ENCODE peak calls at places on chromosomes 7 and 10, in seven cellular contexts. One of them, this sample, is unnamed.
A peak's percentile ranks its signal among the peaks of the same experiment; 100 is the strongest.

GRCh38 chr10:132298038-132298935 is 9.5 kb downstream of the STK32C start:
- DNase-seq in uterus: peak; percentile 13
- DNase-seq in PC-3: no peak
- DNase-seq in prostate gland: no peak
- DNase-seq in testis: no peak
- DNase-seq in K562: no peak
- DNase-seq in lung: no peak
- DNase-seq in this sample: no peak

GRCh38 chr7:127250312-127251047 is 2.3 kb downstream of the GRM8 start:
- DNase-seq in testis: no peak
- DNase-seq in prostate gland: no peak
- DNase-seq in PC-3: peak; percentile 13
- DNase-seq in K562: no peak
- DNase-seq in uterus: no peak
- DNase-seq in lung: no peak
- DNase-seq in this sample: no peak

GRCh38 chr7:117065585-117066150 is 112.4 kb downstream of the ST7 start:
- DNase-seq in uterus: no peak
- DNase-seq in PC-3: no peak
- DNase-seq in lung: no peak
- DNase-seq in prostate gland: no peak
- DNase-seq in K562: no peak
- DNase-seq in testis: no peak
- DNase-seq in this sample: no peak

GRCh38 chr7:13988011-13988410 is 1.5 kb downstream of the ETV1 start:
- DNase-seq in PC-3: peak; percentile 9
- DNase-seq in K562: no peak
- DNase-seq in uterus: no peak
- DNase-seq in lung: no peak
- DNase-seq in prostate gland: no peak
- DNase-seq in testis: no peak
- DNase-seq in this sample: no peak

GRCh38 chr7:12007591-12007990 is 175.6 kb upstream of the THSD7A start:
- DNase-seq in lung: no peak
- DNase-seq in testis: no peak
- DNase-seq in prostate gland: no peak
- DNase-seq in uterus: no peak
- DNase-seq in PC-3: no peak
- DNase-seq in K562: no peak
- DNase-seq in this sample: no peak

GRCh38 chr7:17095001-17095574 is 203.4 kb upstream of the AHR start:
- DNase-seq in uterus: no peak
- DNase-seq in testis: no peak
- DNase-seq in PC-3: peak; percentile 97
- DNase-seq in lung: no peak
- DNase-seq in prostate gland: peak; percentile 93
- DNase-seq in K562: no peak
- DNase-seq in this sample: no peak

GRCh38 chr10:63376560-63377304 is 89.0 kb downstream of the JMJD1C start:
- DNase-seq in testis: no peak
- DNase-seq in lung: no peak
- DNase-seq in uterus: no peak
- DNase-seq in PC-3: peak; percentile 90
- DNase-seq in prostate gland: no peak
- DNase-seq in K562: no peak
- DNase-seq in this sample: no peak

GRCh38 chr10:125886914-125887512 is 5.9 kb upstream of the DHX32 start:
- DNase-seq in prostate gland: no peak
- DNase-seq in lung: no peak
- DNase-seq in PC-3: no peak
- DNase-seq in testis: no peak
- DNase-seq in K562: no peak
- DNase-seq in uterus: no peak
- DNase-seq in this sample: no peak

GRCh38 chr10:131264110-131264788 is 47.3 kb downstream of the TCERG1L start:
- DNase-seq in prostate gland: no peak
- DNase-seq in lung: no peak
- DNase-seq in uterus: no peak
- DNase-seq in testis: no peak
- DNase-seq in K562: no peak
- DNase-seq in PC-3: no peak
- DNase-seq in this sample: no peak

GRCh38 chr10:47184273-47184672 is 115.7 kb upstream of the GDF10 start:
- DNase-seq in testis: no peak
- DNase-seq in lung: peak; percentile 22
- DNase-seq in PC-3: no peak
- DNase-seq in prostate gland: no peak
- DNase-seq in uterus: no peak
- DNase-seq in K562: no peak
- DNase-seq in this sample: no peak

GRCh38 chr7:150368884-150369739 is 490 bp downstream of the REPIN1 start:
- DNase-seq in PC-3: peak; percentile 52
- DNase-seq in testis: peak; percentile 63
- DNase-seq in uterus: peak; percentile 58
- DNase-seq in prostate gland: peak; percentile 45
- DNase-seq in lung: peak; percentile 65
- DNase-seq in K562: peak; percentile 43
- DNase-seq in this sample: peak; percentile 89

GRCh38 chr10:27730041-27730440 is 15.6 kb downstream of the MKX start:
- DNase-seq in uterus: no peak
- DNase-seq in testis: no peak
- DNase-seq in K562: no peak
- DNase-seq in lung: no peak
- DNase-seq in PC-3: no peak
- DNase-seq in prostate gland: no peak
- DNase-seq in this sample: no peak

GRCh38 chr7:107372298-107372697 is 97.6 kb upstream of the GPR22 start:
- DNase-seq in uterus: no peak
- DNase-seq in lung: no peak
- DNase-seq in PC-3: peak; percentile 57
- DNase-seq in K562: no peak
- DNase-seq in testis: no peak
- DNase-seq in prostate gland: no peak
- DNase-seq in this sample: no peak
- H3K4me3 ChIP-seq in uterus: no peak overlapping the region
- H3K4me3 ChIP-seq in lung: no peak overlapping the region
- H3K4me3 ChIP-seq in PC-3: no peak overlapping the region
- H3K4me3 ChIP-seq in K562: no peak overlapping the region
- H3K4me3 ChIP-seq in testis: no peak overlapping the region
- H3K4me3 ChIP-seq in prostate gland: no peak overlapping the region
- H3K4me3 ChIP-seq in this sample: no peak overlapping the region

GRCh38 chr7:78175744-78176143 is 377.2 kb downstream of the PHTF2 start:
- DNase-seq in lung: no peak
- DNase-seq in prostate gland: no peak
- DNase-seq in PC-3: no peak
- DNase-seq in testis: no peak
- DNase-seq in K562: no peak
- DNase-seq in uterus: no peak
- DNase-seq in this sample: no peak
- H3K27me3 ChIP-seq in lung: no peaks in the 10 kb centered on the region
- H3K27me3 ChIP-seq in prostate gland: no peaks in the 10 kb centered on the region
- H3K27me3 ChIP-seq in PC-3: peaks cover 67% of the 10 kb centered on the region
- H3K27me3 ChIP-seq in testis: no peaks in the 10 kb centered on the region
- H3K27me3 ChIP-seq in K562: no peaks in the 10 kb centered on the region
- H3K27me3 ChIP-seq in uterus: no peaks in the 10 kb centered on the region
- H3K27me3 ChIP-seq in this sample: no peaks in the 10 kb centered on the region

GRCh38 chr7:154584352-154585252 is 418.3 kb downstream of the PAXIP1 start:
- DNase-seq in PC-3: peak; percentile 13
- DNase-seq in lung: peak; percentile 26
- DNase-seq in K562: peak; percentile 62
- DNase-seq in prostate gland: no peak
- DNase-seq in testis: no peak
- DNase-seq in uterus: no peak
- DNase-seq in this sample: no peak
- TF ChIP-seq CTCF in PC-3: peak; percentile 41
- TF ChIP-seq CTCF in lung: no peak
- TF ChIP-seq CTCF in K562: peak; percentile 76
- TF ChIP-seq CTCF in prostate gland: no peak
- TF ChIP-seq CTCF in testis: no peak
- TF ChIP-seq CTCF in uterus: peak; percentile 9
- TF ChIP-seq CTCF in this sample: peak; percentile 56

GRCh38 chr7:21429786-21430574 is 2.1 kb downstream of the SP4 start:
- DNase-seq in K562: peak; percentile 19
- DNase-seq in testis: no peak
- DNase-seq in PC-3: no peak
- DNase-seq in lung: no peak
- DNase-seq in uterus: no peak
- DNase-seq in prostate gland: no peak
- DNase-seq in this sample: no peak
- H3K4me3 ChIP-seq in K562: no peak overlapping the region
- H3K4me3 ChIP-seq in testis: no peak overlapping the region
- H3K4me3 ChIP-seq in PC-3: no peak overlapping the region
- H3K4me3 ChIP-seq in lung: no peak overlapping the region
- H3K4me3 ChIP-seq in uterus: no peak overlapping the region
- H3K4me3 ChIP-seq in prostate gland: no peak overlapping the region
- H3K4me3 ChIP-seq in this sample: no peak overlapping the region